ENCODE peak calls at places on chromosomes 11 and 22, in six cellular contexts. U, L, G, V, R and E are unnamed samples.

GRCh38 chr11:46272816-46273427 is 4.5 kb upstream of the CREB3L1 start:
- DNase-seq in U (no peak), L (peak; percentile 68), G (peak; percentile 56), V (peak; percentile 77), R (peak; percentile 79), E (no peak)

GRCh38 chr11:108768964-108769363 is 104.1 kb downstream of the DDX10 start:
- DNase-seq in U (no peak), L (no peak), G (no peak), V (no peak), R (no peak), E (no peak)

GRCh38 chr11:112269139-112269538 is 8.5 kb upstream of the PLET1 start:
- DNase-seq in U (no peak), L (no peak), G (no peak), V (no peak), R (no peak), E (no peak)

GRCh38 chr11:796565-797299 is 1.3 kb downstream of the SLC25A22 start:
- DNase-seq in U (peak; percentile 91), L (no peak), G (no peak), V (no peak), R (no peak), E (no peak)

GRCh38 chr11:33479216-33479615 is 221.4 kb downstream of the C11orf91 start:
- DNase-seq in U (no peak), L (no peak), G (no peak), V (no peak), R (no peak), E (no peak)

GRCh38 chr11:73623651-73624050 is 22.7 kb upstream of the PLEKHB1 start:
- DNase-seq in U (no peak), L (no peak), G (no peak), V (no peak), R (peak; percentile 18), E (no peak)

GRCh38 chr11:32829157-32829679 is 509 bp upstream of the PRRG4 start:
- DNase-seq in U (no peak), L (peak; percentile 11), G (peak; percentile 44), V (no peak), R (no peak), E (no peak)

GRCh38 chr11:121930004-121930965 is 185.7 kb downstream of the BLID start:
- DNase-seq in U (no peak), L (no peak), G (no peak), V (no peak), R (peak; percentile 42), E (no peak)

GRCh38 chr11:126863294-126863997 is 137.1 kb downstream of the KIRREL3 start:
- DNase-seq in U (no peak), L (no peak), G (no peak), V (no peak), R (no peak), E (no peak)

GRCh38 chr11:117821431-117821830 is 3.1 kb downstream of the FXYD2 start:
- DNase-seq in U (no peak), L (no peak), G (no peak), V (no peak), R (no peak), E (no peak)

GRCh38 chr11:62534779-62535545 is 11.6 kb downstream of the AHNAK start:
- DNase-seq in U (no peak), L (no peak), G (no peak), V (no peak), R (no peak), E (no peak)

GRCh38 chr11:2154195-2154585 is 6.8 kb downstream of the INS start:
- DNase-seq in U (no peak), L (no peak), G (no peak), V (no peak), R (no peak), E (no peak)

GRCh38 chr11:102171101-102171500 is 60.9 kb downstream of the YAP1 start:
- DNase-seq in U (no peak), L (no peak), G (peak; percentile 84), V (no peak), R (peak; percentile 85), E (no peak)

GRCh38 chr11:107853070-107853469 is 5.5 kb downstream of the SLC35F2 start:
- DNase-seq in U (no peak), L (no peak), G (no peak), V (no peak), R (no peak), E (no peak)

GRCh38 chr11:32002311-32002710 is 88.6 kb upstream of the RCN1 start:
- DNase-seq in U (no peak), L (no peak), G (no peak), V (no peak), R (no peak), E (no peak)

GRCh38 chr11:108672113-108672512 is 7.2 kb downstream of the DDX10 start:
- DNase-seq in U (no peak), L (no peak), G (no peak), V (no peak), R (peak; percentile 86), E (no peak)

GRCh38 chr11:1161410-1162152 is 3.8 kb downstream of the MUC5AC start:
- DNase-seq in U (peak; percentile 40), L (no peak), G (no peak), V (peak; percentile 12), R (no peak), E (no peak)

GRCh38 chr11:131499199-131499598 is 128.8 kb downstream of the NTM start:
- DNase-seq in U (no peak), L (no peak), G (no peak), V (no peak), R (peak; percentile 18), E (no peak)

GRCh38 chr11:128135451-128135850 is 451.9 kb downstream of the ETS1 start:
- DNase-seq in U (no peak), L (no peak), G (peak; percentile 61), V (no peak), R (peak; percentile 57), E (no peak)

GRCh38 chr11:116701876-116702275 is 70.9 kb downstream of the BUD13 start:
- DNase-seq in U (no peak), L (no peak), G (no peak), V (no peak), R (no peak), E (no peak)

GRCh38 chr11:124766156-124766555 is 4.1 kb upstream of the ESAM start:
- DNase-seq in U (no peak), L (no peak), G (peak; percentile 37), V (no peak), R (no peak), E (no peak)

GRCh38 chr11:111418436-111418787 is 39.3 kb upstream of the POU2AF1 start:
- DNase-seq in U (no peak), L (no peak), G (no peak), V (no peak), R (no peak), E (no peak)

GRCh38 chr11:120153221-120153620 is 15.3 kb upstream of the TRIM29 start:
- DNase-seq in U (no peak), L (no peak), G (peak; percentile 68), V (no peak), R (no peak), E (no peak)

GRCh38 chr22:38704568-38705234 is 1.0 kb upstream of the GTPBP1 start:
- DNase-seq in U (no peak), L (no peak), G (no peak), V (no peak), R (no peak), E (no peak)

GRCh38 chr22:46108564-46109473 is 41.5 kb upstream of the PPARA start:
- DNase-seq in U (peak; percentile 80), L (peak; percentile 33), G (peak; percentile 34), V (peak; percentile 68), R (peak; percentile 48), E (no peak)

GRCh38 chr22:18024276-18024939 is at the start of gene MICAL3:
- DNase-seq in U (peak; percentile 68), L (peak; percentile 73), G (peak; percentile 74), V (peak; percentile 57), R (peak; percentile 72), E (peak; percentile 58)

GRCh38 chr11:133785795-133786194 is 59.5 kb downstream of the SPATA19 start:
- DNase-seq in U (no peak), L (no peak), G (no peak), V (no peak), R (no peak), E (no peak)

GRCh38 chr11:130924750-130925149 is 8.5 kb upstream of the SNX19 start:
- DNase-seq in U (no peak), L (no peak), G (no peak), V (no peak), R (no peak), E (no peak)

GRCh38 chr11:64224891-64225607 is 937 bp downstream of the TRPT1 start:
- DNase-seq in U (no peak), L (no peak), G (no peak), V (no peak), R (no peak), E (no peak)

GRCh38 chr22:43411981-43412807 is at the start of gene MPPED1:
- DNase-seq in U (no peak), L (no peak), G (no peak), V (no peak), R (no peak), E (no peak)
- H3K4me3 ChIP-seq in U (no peak within 1 kb of the TSS), L (no peak within 1 kb of the TSS), G (no peak within 1 kb of the TSS), V (peak within 1 kb of the TSS; percentile 34), R (peak within 1 kb of the TSS; percentile 26), E (no peak within 1 kb of the TSS)

DNA sequence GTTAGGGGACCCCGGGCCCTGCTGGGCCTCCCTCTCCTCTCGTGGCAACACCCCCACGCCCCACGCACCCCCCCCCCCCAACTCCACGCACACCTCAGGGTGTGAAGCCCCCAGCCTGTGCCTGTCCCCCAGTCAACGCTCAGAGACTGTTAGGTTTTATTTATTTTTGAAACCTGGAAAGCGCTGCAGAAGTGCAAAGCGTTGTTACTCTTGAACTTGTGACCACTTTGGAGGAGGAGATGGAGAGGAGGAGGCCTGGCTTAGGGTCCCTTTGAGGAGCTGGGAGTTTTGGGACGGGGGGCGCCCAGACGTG is 929 bp downstream of the PIK3IP1 start:
- DNase-seq in U (no peak), L (no peak), G (no peak), V (no peak), R (no peak), E (no peak)
- H3K4me1 ChIP-seq in U (peaks cover 12% of the 10 kb centered on the region), L (peaks cover 16% of the 10 kb centered on the region), G (peaks cover 18% of the 10 kb centered on the region), V (peaks cover 90% of the 10 kb centered on the region), R (peaks cover 20% of the 10 kb centered on the region), E (peaks cover 53% of the 10 kb centered on the region)

GRCh38 chr22:48918585-48919186 is 909.0 kb downstream of the BRD1 start:
- DNase-seq in U (no peak), L (no peak), G (no peak), V (no peak), R (no peak), E (no peak)
- H3K27me3 ChIP-seq in U (no peaks in the 10 kb centered on the region), L (no peaks in the 10 kb centered on the region), G (no peaks in the 10 kb centered on the region), V (peaks cover 89% of the 10 kb centered on the region), R (no peaks in the 10 kb centered on the region), E (no peaks in the 10 kb centered on the region)

DNA sequence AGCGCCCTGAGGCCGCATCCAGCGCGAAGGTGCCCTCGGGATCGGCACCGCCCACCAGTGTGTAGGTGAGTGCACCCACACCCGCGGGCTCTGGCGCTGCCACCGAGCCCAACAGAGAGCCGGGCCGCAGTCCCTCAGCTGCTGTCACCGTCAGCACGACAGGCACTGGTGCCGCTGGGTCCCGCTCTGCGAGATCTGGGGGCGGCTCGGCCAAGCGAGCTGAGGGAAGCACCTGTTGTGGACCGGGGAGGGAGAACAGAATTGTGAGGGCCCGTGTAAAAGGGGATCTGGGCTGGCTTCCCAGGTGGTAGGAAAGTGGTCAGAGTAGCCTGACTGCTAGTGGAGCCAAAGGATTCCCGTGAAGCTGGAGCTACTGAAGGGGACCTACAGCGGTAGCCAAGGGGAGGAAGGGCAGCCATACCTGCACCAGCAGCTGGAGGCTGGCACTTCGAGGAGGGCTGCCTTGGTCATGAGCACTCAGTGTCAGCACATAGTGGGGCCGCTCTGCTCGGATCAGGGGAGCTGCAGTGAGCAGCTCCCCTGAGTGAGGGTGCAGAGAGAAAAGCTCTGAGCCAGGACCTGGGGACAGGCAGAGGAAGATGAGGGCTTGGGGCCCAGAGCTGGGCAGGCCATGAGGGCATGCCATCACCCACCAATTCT is 11.5 kb upstream of the TPP1 start:
- DNase-seq in U (no peak), L (no peak), G (no peak), V (no peak), R (no peak), E (no peak)
- H3K4me3 ChIP-seq in U (no peak overlapping the region), L (no peak overlapping the region), G (no peak overlapping the region), V (no peak overlapping the region), R (peak overlapping the region; percentile 12), E (no peak overlapping the region)